ENCODE peak calls at places on chromosomes 16 and 17, in nine cellular contexts. U, K, G, Y, X, Q, I, P and R are unnamed samples.

GRCh38 chr16:56603589-56603988 is 4.8 kb upstream of the MT2A start:
- DNase-seq in Y (no peak), U (peak), G (no peak), P (no peak), X (no peak), K (no peak), I (no peak), Q (no peak), R (no peak)

GRCh38 chr17:20116683-20117309 is 107.6 kb downstream of the SPECC1 start:
- DNase-seq in G (peak), X (peak), Y (peak), Q (peak), P (peak), K (peak), I (peak), U (peak), R (peak)

GRCh38 chr17:68591583-68591982 is 9.6 kb downstream of the FAM20A start:
- DNase-seq in P (no peak), K (no peak), X (peak), I (no peak), Q (no peak), U (no peak), G (peak), Y (no peak), R (no peak)

GRCh38 chr16:4646773-4647660 is 22.4 kb downstream of the MGRN1 start:
- DNase-seq in Q (no peak), P (no peak), U (no peak), X (no peak), K (no peak), I (no peak), G (no peak), Y (peak), R (no peak)

GRCh38 chr17:1002771-1003555 is 6.0 kb downstream of the TIMM22 start:
- DNase-seq in Y (no peak), X (peak), G (no peak), I (no peak), U (no peak), Q (no peak), P (no peak), K (no peak), R (no peak)

GRCh38 chr16:20612551-20613470 is 36.6 kb upstream of the ACSM2B start:
- DNase-seq in K (no peak), Y (no peak), U (no peak), G (peak), P (no peak), I (no peak), X (no peak), Q (no peak), R (no peak)

GRCh38 chr16:86457621-86458456 is 52.5 kb upstream of the FOXF1 start:
- DNase-seq in G (peak), X (peak), U (no peak), Q (no peak), K (no peak), P (no peak), Y (no peak), I (no peak), R (no peak)

GRCh38 chr17:57485566-57485865 is 229.2 kb downstream of the MSI2 start:
- DNase-seq in K (no peak), Q (no peak), I (no peak), X (no peak), P (no peak), Y (no peak), U (no peak), G (peak), R (no peak)

GRCh38 chr17:80596760-80597608 is 52.3 kb downstream of the RPTOR start:
- DNase-seq in Y (no peak), I (no peak), Q (no peak), K (no peak), G (peak), X (no peak), U (no peak), P (no peak), R (no peak)

GRCh38 chr17:14067347-14067746 is 2.0 kb upstream of the COX10 start:
- DNase-seq in K (no peak), X (no peak), I (no peak), Y (no peak), Q (no peak), U (no peak), G (no peak), P (no peak), R (no peak)

GRCh38 chr16:54194008-54194731 is 92.4 kb downstream of the IRX3 start:
- DNase-seq in K (no peak), X (peak), G (no peak), P (no peak), Q (no peak), U (no peak), Y (no peak), I (no peak), R (no peak)

GRCh38 chr16:11355862-11356261 is 10.6 kb downstream of the RMI2 start:
- DNase-seq in G (no peak), P (no peak), I (no peak), K (no peak), Q (no peak), U (peak), Y (no peak), X (no peak), R (no peak)

GRCh38 chr16:77805403-77805802 is 17.0 kb downstream of the VAT1L start:
- DNase-seq in I (no peak), U (no peak), K (no peak), Y (no peak), X (no peak), G (no peak), Q (no peak), P (no peak), R (no peak)

GRCh38 chr17:78307887-78308633 is 51.8 kb downstream of the SOCS3 start:
- DNase-seq in Y (no peak), P (no peak), Q (no peak), U (no peak), K (no peak), G (no peak), X (no peak), I (no peak), R (no peak)

GRCh38 chr17:57935833-57936807 is 19.1 kb downstream of the CUEDC1 start:
- DNase-seq in K (no peak), Q (no peak), P (no peak), X (peak), I (no peak), G (no peak), U (no peak), Y (no peak), R (no peak)

GRCh38 chr17:17078832-17079231 is 36.6 kb downstream of the MPRIP start:
- DNase-seq in I (no peak), G (no peak), U (no peak), Q (no peak), X (no peak), K (no peak), P (no peak), Y (no peak), R (no peak)

GRCh38 chr17:67223924-67224323 is 21.1 kb downstream of the HELZ start:
- DNase-seq in G (peak), I (no peak), U (no peak), X (no peak), K (no peak), P (no peak), Y (no peak), Q (no peak), R (no peak)

GRCh38 chr17:17926840-17927449 is 45.3 kb downstream of the TOM1L2 start:
- DNase-seq in G (no peak), Y (no peak), Q (no peak), I (no peak), U (no peak), K (no peak), P (no peak), X (no peak), R (no peak)

GRCh38 chr16:66386629-66387622 is 20.4 kb downstream of the CDH5 start:
- DNase-seq in Q (no peak), P (no peak), G (no peak), U (no peak), X (no peak), I (no peak), Y (no peak), K (no peak), R (no peak)

GRCh38 chr17:70775667-70776066 is 606.3 kb downstream of the KCNJ2 start:
- DNase-seq in Q (no peak), G (no peak), Y (no peak), X (no peak), I (no peak), K (no peak), P (no peak), U (no peak), R (no peak)

GRCh38 chr17:62780273-62780672 is 27.8 kb downstream of the MARCHF10 start:
- DNase-seq in P (no peak), Y (no peak), G (no peak), I (no peak), U (no peak), K (no peak), Q (no peak), X (no peak), R (no peak)

GRCh38 chr16:397135-397661 is at the start of gene NME4:
- DNase-seq in X (peak), I (no peak), U (peak), P (no peak), Q (no peak), Y (no peak), K (peak), G (no peak), R (peak)

GRCh38 chr16:49556252-49557069 is 182.9 kb downstream of the C16orf78 start:
- DNase-seq in U (peak), Y (no peak), I (no peak), P (no peak), Q (no peak), K (no peak), X (no peak), G (no peak), R (no peak)

GRCh38 chr16:70342016-70342415 is 4.7 kb upstream of the DDX19A start:
- DNase-seq in G (no peak), K (no peak), P (no peak), U (no peak), Q (no peak), I (no peak), X (no peak), Y (no peak), R (no peak)

GRCh38 chr17:74513987-74514631 is 17.2 kb downstream of the CD300LB start:
- DNase-seq in I (peak), X (peak), P (peak), G (peak), Y (peak), K (peak), Q (peak), U (peak), R (no peak)